ENCODE peak calls at places on chromosomes 16 and 17, in eight cellular contexts. One of them, this sample, is unnamed.

GRCh38 chr17:77419547-77420475 is 279.0 kb downstream of the SEC14L1 start:
- DNase-seq in left lung: no peak
- DNase-seq in body of pancreas: no peak
- DNase-seq in fibroblast of lung: peak; percentile 63
- DNase-seq in AG04450: no peak
- DNase-seq in CD8-positive, alpha-beta T cell: peak; percentile 52
- DNase-seq in sigmoid colon: peak; percentile 89
- DNase-seq in thoracic aorta: no peak
- DNase-seq in this sample: no peak

GRCh38 chr16:10122546-10122945 is 59.7 kb downstream of the GRIN2A start:
- DNase-seq in thoracic aorta: no peak
- DNase-seq in body of pancreas: no peak
- DNase-seq in CD8-positive, alpha-beta T cell: no peak
- DNase-seq in AG04450: no peak
- DNase-seq in sigmoid colon: no peak
- DNase-seq in fibroblast of lung: peak; percentile 42
- DNase-seq in left lung: no peak
- DNase-seq in this sample: no peak

GRCh38 chr16:51919736-51920135 is 627.2 kb downstream of the TOX3 start:
- DNase-seq in fibroblast of lung: no peak
- DNase-seq in AG04450: no peak
- DNase-seq in body of pancreas: no peak
- DNase-seq in sigmoid colon: no peak
- DNase-seq in left lung: no peak
- DNase-seq in thoracic aorta: no peak
- DNase-seq in CD8-positive, alpha-beta T cell: no peak
- DNase-seq in this sample: no peak

GRCh38 chr16:28823719-28824547 is 1.1 kb downstream of the ATXN2L start:
- DNase-seq in AG04450: peak; percentile 97
- DNase-seq in thoracic aorta: peak; percentile 94
- DNase-seq in fibroblast of lung: peak; percentile 99
- DNase-seq in body of pancreas: peak; percentile 96
- DNase-seq in CD8-positive, alpha-beta T cell: peak; percentile 95
- DNase-seq in sigmoid colon: peak; percentile 99
- DNase-seq in left lung: peak; percentile 98
- DNase-seq in this sample: peak; percentile 99

GRCh38 chr16:27273670-27274522 is 5.3 kb upstream of the NSMCE1 start:
- DNase-seq in thoracic aorta: no peak
- DNase-seq in CD8-positive, alpha-beta T cell: peak; percentile 33
- DNase-seq in AG04450: no peak
- DNase-seq in fibroblast of lung: peak; percentile 79
- DNase-seq in sigmoid colon: no peak
- DNase-seq in body of pancreas: no peak
- DNase-seq in left lung: no peak
- DNase-seq in this sample: no peak

GRCh38 chr16:12308060-12308459 is 331.5 kb downstream of the SNX29 start:
- DNase-seq in AG04450: no peak
- DNase-seq in left lung: no peak
- DNase-seq in CD8-positive, alpha-beta T cell: no peak
- DNase-seq in thoracic aorta: no peak
- DNase-seq in fibroblast of lung: no peak
- DNase-seq in sigmoid colon: no peak
- DNase-seq in body of pancreas: no peak
- DNase-seq in this sample: no peak

GRCh38 chr17:28657756-28658155 is 4.0 kb downstream of the SDF2 start:
- DNase-seq in body of pancreas: no peak
- DNase-seq in thoracic aorta: no peak
- DNase-seq in fibroblast of lung: peak; percentile 29
- DNase-seq in AG04450: no peak
- DNase-seq in left lung: no peak
- DNase-seq in CD8-positive, alpha-beta T cell: no peak
- DNase-seq in sigmoid colon: no peak
- DNase-seq in this sample: no peak

GRCh38 chr17:76726231-76726765 is at the start of gene JMJD6:
- DNase-seq in fibroblast of lung: peak; percentile 95
- DNase-seq in AG04450: peak; percentile 89
- DNase-seq in body of pancreas: peak; percentile 97
- DNase-seq in CD8-positive, alpha-beta T cell: peak; percentile 93
- DNase-seq in thoracic aorta: peak; percentile 85
- DNase-seq in left lung: peak; percentile 98
- DNase-seq in sigmoid colon: peak; percentile 99
- DNase-seq in this sample: peak; percentile 99

GRCh38 chr16:82888616-82889015 is 261.8 kb downstream of the CDH13 start:
- DNase-seq in body of pancreas: no peak
- DNase-seq in CD8-positive, alpha-beta T cell: no peak
- DNase-seq in sigmoid colon: no peak
- DNase-seq in thoracic aorta: no peak
- DNase-seq in AG04450: peak; percentile 91
- DNase-seq in left lung: no peak
- DNase-seq in fibroblast of lung: peak; percentile 82
- DNase-seq in this sample: no peak

GRCh38 chr17:56083475-56083874 is 69.8 kb upstream of the ANKFN1 start:
- DNase-seq in AG04450: no peak
- DNase-seq in CD8-positive, alpha-beta T cell: no peak
- DNase-seq in thoracic aorta: no peak
- DNase-seq in fibroblast of lung: no peak
- DNase-seq in body of pancreas: no peak
- DNase-seq in sigmoid colon: no peak
- DNase-seq in left lung: no peak
- DNase-seq in this sample: no peak

GRCh38 chr17:35932576-35932975 is 2.0 kb upstream of the RDM1 start:
- DNase-seq in body of pancreas: no peak
- DNase-seq in CD8-positive, alpha-beta T cell: no peak
- DNase-seq in left lung: no peak
- DNase-seq in sigmoid colon: no peak
- DNase-seq in AG04450: no peak
- DNase-seq in fibroblast of lung: peak; percentile 59
- DNase-seq in thoracic aorta: no peak
- DNase-seq in this sample: no peak

GRCh38 chr16:70715113-70715711 is 29.4 kb upstream of the MTSS2 start:
- DNase-seq in left lung: peak; percentile 66
- DNase-seq in fibroblast of lung: peak; percentile 94
- DNase-seq in thoracic aorta: peak; percentile 92
- DNase-seq in CD8-positive, alpha-beta T cell: no peak
- DNase-seq in AG04450: peak; percentile 92
- DNase-seq in body of pancreas: peak; percentile 81
- DNase-seq in sigmoid colon: peak; percentile 98
- DNase-seq in this sample: peak; percentile 97

GRCh38 chr16:28951410-28951943 is 740 bp downstream of the NFATC2IP start:
- DNase-seq in thoracic aorta: no peak
- DNase-seq in left lung: peak; percentile 46
- DNase-seq in CD8-positive, alpha-beta T cell: no peak
- DNase-seq in AG04450: no peak
- DNase-seq in fibroblast of lung: no peak
- DNase-seq in body of pancreas: no peak
- DNase-seq in sigmoid colon: peak; percentile 72
- DNase-seq in this sample: no peak

GRCh38 chr17:74339537-74340195 is 13.6 kb downstream of the KIF19 start:
- DNase-seq in body of pancreas: no peak
- DNase-seq in AG04450: no peak
- DNase-seq in CD8-positive, alpha-beta T cell: no peak
- DNase-seq in sigmoid colon: no peak
- DNase-seq in thoracic aorta: no peak
- DNase-seq in fibroblast of lung: no peak
- DNase-seq in left lung: no peak
- DNase-seq in this sample: no peak

GRCh38 chr16:56988948-56989945 is at the start of gene NLRC5:
- DNase-seq in body of pancreas: peak; percentile 86
- DNase-seq in sigmoid colon: peak; percentile 91
- DNase-seq in CD8-positive, alpha-beta T cell: peak; percentile 89
- DNase-seq in fibroblast of lung: peak; percentile 80
- DNase-seq in thoracic aorta: peak; percentile 41
- DNase-seq in AG04450: peak; percentile 39
- DNase-seq in left lung: peak; percentile 94
- DNase-seq in this sample: peak; percentile 89

GRCh38 chr16:56988161-56988947 is 1.0 kb upstream of the NLRC5 start:
- DNase-seq in thoracic aorta: no peak
- DNase-seq in sigmoid colon: no peak
- DNase-seq in fibroblast of lung: no peak
- DNase-seq in AG04450: no peak
- DNase-seq in left lung: peak; percentile 27
- DNase-seq in CD8-positive, alpha-beta T cell: no peak
- DNase-seq in body of pancreas: no peak
- DNase-seq in this sample: no peak

GRCh38 chr16:56989988-56990387 is 631 bp downstream of the NLRC5 start:
- DNase-seq in left lung: no peak
- DNase-seq in body of pancreas: no peak
- DNase-seq in sigmoid colon: no peak
- DNase-seq in fibroblast of lung: no peak
- DNase-seq in CD8-positive, alpha-beta T cell: no peak
- DNase-seq in thoracic aorta: no peak
- DNase-seq in AG04450: no peak
- DNase-seq in this sample: no peak

GRCh38 chr16:56993204-56993603 is 3.8 kb downstream of the NLRC5 start:
- DNase-seq in thoracic aorta: no peak
- DNase-seq in body of pancreas: no peak
- DNase-seq in fibroblast of lung: peak; percentile 55
- DNase-seq in left lung: no peak
- DNase-seq in CD8-positive, alpha-beta T cell: no peak
- DNase-seq in AG04450: no peak
- DNase-seq in sigmoid colon: no peak
- DNase-seq in this sample: no peak

DNA sequence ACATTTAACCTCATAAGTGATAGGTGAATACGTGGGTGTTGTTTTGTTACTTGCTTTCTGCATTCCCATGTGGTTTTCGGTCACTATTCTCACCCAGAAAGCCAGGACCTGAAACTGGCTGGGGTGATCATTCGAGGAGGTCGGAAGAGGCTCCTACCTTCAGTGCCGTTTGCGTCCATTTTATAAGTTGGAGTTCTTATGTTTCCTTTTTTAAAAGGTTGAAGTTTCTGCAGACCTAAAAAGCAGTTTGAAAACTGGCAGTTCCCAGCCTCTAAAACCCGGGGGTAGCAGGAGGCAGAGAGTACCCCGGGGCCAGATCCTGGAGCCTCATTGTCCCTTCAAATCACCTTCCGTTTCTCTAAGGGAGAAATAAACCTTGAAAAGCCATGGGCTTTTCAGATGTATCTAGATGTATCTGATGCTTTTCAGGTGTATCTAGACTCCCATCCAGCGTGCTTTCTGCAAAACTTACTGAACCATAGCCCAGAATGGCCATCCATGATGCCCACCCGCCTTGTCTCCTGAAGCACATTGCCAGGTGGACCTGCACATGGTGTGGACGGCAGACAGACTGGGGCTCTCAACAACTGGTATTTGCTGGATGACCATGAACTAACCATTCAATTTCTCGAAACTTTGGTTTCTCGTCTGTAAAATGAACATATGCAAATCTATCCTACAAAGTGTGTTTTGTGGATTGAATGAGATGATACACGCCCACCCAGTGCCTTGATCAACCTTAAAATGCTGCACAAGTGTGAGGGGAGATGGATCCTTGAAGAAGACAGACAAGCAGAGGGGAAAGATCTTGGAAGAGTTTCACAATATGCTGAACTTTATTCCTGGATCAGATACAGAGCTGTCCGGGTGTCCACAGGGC is 1.3 kb downstream of the NLRC5 start:
- DNase-seq in sigmoid colon: peak; percentile 40
- DNase-seq in fibroblast of lung: no peak
- DNase-seq in thoracic aorta: no peak
- DNase-seq in AG04450: no peak
- DNase-seq in body of pancreas: no peak
- DNase-seq in CD8-positive, alpha-beta T cell: no peak
- DNase-seq in left lung: no peak
- DNase-seq in this sample: no peak
- H3K4me3 ChIP-seq in sigmoid colon: peak overlapping the region; percentile 88
- H3K4me3 ChIP-seq in fibroblast of lung: peak overlapping the region; percentile 78
- H3K4me3 ChIP-seq in thoracic aorta: peak overlapping the region; percentile 90
- H3K4me3 ChIP-seq in AG04450: peak overlapping the region; percentile 81
- H3K4me3 ChIP-seq in body of pancreas: no peak overlapping the region
- H3K4me3 ChIP-seq in CD8-positive, alpha-beta T cell: peak overlapping the region; percentile 98
- H3K4me3 ChIP-seq in left lung: peak overlapping the region; percentile 77
- H3K4me3 ChIP-seq in this sample: peak overlapping the region; percentile 77

DNA sequence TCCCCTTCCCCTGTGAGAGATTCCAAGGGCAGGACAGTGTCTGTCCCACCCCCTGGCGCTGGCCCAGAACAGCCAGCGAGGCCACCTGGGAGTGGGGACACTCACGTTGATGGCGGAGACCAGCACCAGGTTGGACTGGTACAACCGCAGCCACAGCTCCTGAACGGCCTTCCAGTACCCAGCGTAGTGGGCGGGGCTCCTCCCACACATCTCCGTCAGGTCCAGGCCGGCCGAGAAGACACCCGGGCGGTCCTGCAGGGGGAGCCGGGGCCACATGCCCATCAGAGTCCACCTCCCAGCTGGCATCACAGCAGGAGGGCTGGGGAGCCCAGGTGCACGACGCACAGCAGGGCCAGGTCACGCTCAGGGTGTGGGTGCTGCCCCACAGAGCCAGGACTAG is 7.1 kb downstream of the ECI1 start:
- DNase-seq in left lung: no peak
- DNase-seq in body of pancreas: peak; percentile 20
- DNase-seq in thoracic aorta: no peak
- DNase-seq in sigmoid colon: no peak
- DNase-seq in CD8-positive, alpha-beta T cell: no peak
- DNase-seq in fibroblast of lung: no peak
- DNase-seq in AG04450: no peak
- DNase-seq in this sample: no peak
- TF ChIP-seq CTCF in left lung: no peak
- TF ChIP-seq CTCF in body of pancreas: no peak
- TF ChIP-seq CTCF in thoracic aorta: no peak
- TF ChIP-seq CTCF in sigmoid colon: no peak
- TF ChIP-seq CTCF in CD8-positive, alpha-beta T cell: no peak
- TF ChIP-seq CTCF in fibroblast of lung: no peak
- TF ChIP-seq CTCF in AG04450: no peak
- TF ChIP-seq CTCF in this sample: no peak

DNA sequence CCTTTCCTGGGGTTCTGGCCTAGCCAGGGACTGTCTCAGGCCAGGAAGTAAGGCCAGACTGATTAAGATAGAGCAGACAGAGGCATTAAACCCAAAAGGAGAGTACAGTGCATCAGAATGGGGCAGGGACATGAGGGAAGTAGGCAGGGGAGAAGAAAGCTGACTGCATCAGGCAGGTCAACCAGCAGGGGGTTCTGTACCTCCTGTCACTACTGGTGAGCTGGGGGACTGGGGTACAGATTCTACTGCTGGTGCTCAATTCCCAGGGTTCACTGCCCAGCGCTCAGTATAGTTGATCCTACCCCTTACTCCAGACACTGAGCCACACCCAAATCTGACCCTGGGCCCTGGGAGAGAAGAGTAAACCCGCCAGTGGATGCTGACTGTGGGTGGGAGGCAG is 12.9 kb upstream of the MTMR4 start:
- DNase-seq in CD8-positive, alpha-beta T cell: no peak
- DNase-seq in AG04450: no peak
- DNase-seq in sigmoid colon: no peak
- DNase-seq in thoracic aorta: no peak
- DNase-seq in left lung: no peak
- DNase-seq in body of pancreas: no peak
- DNase-seq in fibroblast of lung: no peak
- DNase-seq in this sample: no peak
- H3K27ac ChIP-seq in CD8-positive, alpha-beta T cell: no peak overlapping the region
- H3K27ac ChIP-seq in AG04450: no peak overlapping the region
- H3K27ac ChIP-seq in sigmoid colon: no peak overlapping the region
- H3K27ac ChIP-seq in thoracic aorta: peak overlapping the region; percentile 63
- H3K27ac ChIP-seq in left lung: peak overlapping the region; percentile 58
- H3K27ac ChIP-seq in body of pancreas: no peak overlapping the region
- H3K27ac ChIP-seq in fibroblast of lung: no peak overlapping the region
- H3K27ac ChIP-seq in this sample: peak overlapping the region; percentile 36

DNA sequence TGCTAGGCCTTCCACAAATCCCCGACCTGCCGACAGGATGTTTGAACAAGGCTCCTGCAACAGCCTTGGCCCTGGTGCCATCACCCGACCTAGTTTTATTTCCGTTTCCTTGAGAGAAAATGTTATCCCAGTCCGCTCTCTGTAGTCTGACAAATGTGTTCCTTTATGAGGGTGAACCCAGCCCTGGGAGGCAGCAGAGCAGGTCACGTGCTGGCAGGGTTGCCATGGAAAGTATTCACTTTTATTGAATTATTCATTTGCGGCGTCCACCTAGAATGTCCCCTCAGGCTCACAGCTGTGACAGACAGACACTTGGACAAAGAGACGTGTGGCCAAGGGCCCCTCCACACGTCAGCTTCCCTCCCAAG is 90.0 kb downstream of the WSCD1 start:
- DNase-seq in AG04450: no peak
- DNase-seq in sigmoid colon: no peak
- DNase-seq in CD8-positive, alpha-beta T cell: no peak
- DNase-seq in left lung: no peak
- DNase-seq in thoracic aorta: no peak
- DNase-seq in fibroblast of lung: no peak
- DNase-seq in body of pancreas: no peak
- DNase-seq in this sample: no peak
- H3K4me3 ChIP-seq in AG04450: no peak overlapping the region
- H3K4me3 ChIP-seq in sigmoid colon: no peak overlapping the region
- H3K4me3 ChIP-seq in CD8-positive, alpha-beta T cell: no peak overlapping the region
- H3K4me3 ChIP-seq in left lung: no peak overlapping the region
- H3K4me3 ChIP-seq in thoracic aorta: no peak overlapping the region
- H3K4me3 ChIP-seq in fibroblast of lung: no peak overlapping the region
- H3K4me3 ChIP-seq in body of pancreas: no peak overlapping the region
- H3K4me3 ChIP-seq in this sample: no peak overlapping the region